ENCODE peak calls at places on chromosomes 7 and 10, in seven cellular contexts. One of them, this sample, is unnamed.
A peak's percentile ranks its signal among the peaks of the same experiment; 100 is the strongest.

GRCh38 chr10:72088879-72089585 is 681 bp upstream of the SPOCK2 start:
- DNase-seq in activated CD8-positive, alpha-beta memory T cell treated with anti-CD3 and anti-CD28 coated beads for 4 hours: no peak
- DNase-seq in iris pigment epithelial cell: no peak
- DNase-seq in activated CD4-positive, alpha-beta memory T cell treated with anti-CD3 and anti-CD28 coated beads for 36 hours: peak; percentile 76
- DNase-seq in stimulated activated CD8-positive, alpha-beta memory T cell treated with anti-CD3 and anti-CD28 coated beads, Interleukin-4, amount 100 ng/mL, for 4 hours: no peak
- DNase-seq in smooth muscle cell of the brain vasculature: no peak
- DNase-seq in caudate nucleus: no peak
- DNase-seq in this sample: no peak

GRCh38 chr7:95427914-95428516 is 6.8 kb downstream of the PON2 start:
- DNase-seq in activated CD4-positive, alpha-beta memory T cell treated with anti-CD3 and anti-CD28 coated beads for 36 hours: no peak
- DNase-seq in activated CD8-positive, alpha-beta memory T cell treated with anti-CD3 and anti-CD28 coated beads for 4 hours: no peak
- DNase-seq in iris pigment epithelial cell: no peak
- DNase-seq in smooth muscle cell of the brain vasculature: no peak
- DNase-seq in stimulated activated CD8-positive, alpha-beta memory T cell treated with anti-CD3 and anti-CD28 coated beads, Interleukin-4, amount 100 ng/mL, for 4 hours: no peak
- DNase-seq in caudate nucleus: no peak
- DNase-seq in this sample: no peak

GRCh38 chr10:11397566-11397965 is 213.9 kb downstream of the USP6NL start:
- DNase-seq in smooth muscle cell of the brain vasculature: no peak
- DNase-seq in activated CD8-positive, alpha-beta memory T cell treated with anti-CD3 and anti-CD28 coated beads for 4 hours: no peak
- DNase-seq in caudate nucleus: no peak
- DNase-seq in iris pigment epithelial cell: no peak
- DNase-seq in stimulated activated CD8-positive, alpha-beta memory T cell treated with anti-CD3 and anti-CD28 coated beads, Interleukin-4, amount 100 ng/mL, for 4 hours: no peak
- DNase-seq in activated CD4-positive, alpha-beta memory T cell treated with anti-CD3 and anti-CD28 coated beads for 36 hours: no peak
- DNase-seq in this sample: no peak

GRCh38 chr7:12553421-12553820 is 17.1 kb upstream of the SCIN start:
- DNase-seq in iris pigment epithelial cell: no peak
- DNase-seq in activated CD8-positive, alpha-beta memory T cell treated with anti-CD3 and anti-CD28 coated beads for 4 hours: no peak
- DNase-seq in caudate nucleus: no peak
- DNase-seq in activated CD4-positive, alpha-beta memory T cell treated with anti-CD3 and anti-CD28 coated beads for 36 hours: no peak
- DNase-seq in stimulated activated CD8-positive, alpha-beta memory T cell treated with anti-CD3 and anti-CD28 coated beads, Interleukin-4, amount 100 ng/mL, for 4 hours: no peak
- DNase-seq in smooth muscle cell of the brain vasculature: no peak
- DNase-seq in this sample: no peak

GRCh38 chr10:35600193-35600592 is 4.9 kb upstream of the GJD4 start:
- DNase-seq in smooth muscle cell of the brain vasculature: no peak
- DNase-seq in activated CD8-positive, alpha-beta memory T cell treated with anti-CD3 and anti-CD28 coated beads for 4 hours: no peak
- DNase-seq in activated CD4-positive, alpha-beta memory T cell treated with anti-CD3 and anti-CD28 coated beads for 36 hours: no peak
- DNase-seq in stimulated activated CD8-positive, alpha-beta memory T cell treated with anti-CD3 and anti-CD28 coated beads, Interleukin-4, amount 100 ng/mL, for 4 hours: no peak
- DNase-seq in iris pigment epithelial cell: no peak
- DNase-seq in caudate nucleus: no peak
- DNase-seq in this sample: no peak

GRCh38 chr10:48691812-48692528 is 7.3 kb downstream of the WDFY4 start:
- DNase-seq in smooth muscle cell of the brain vasculature: no peak
- DNase-seq in iris pigment epithelial cell: no peak
- DNase-seq in stimulated activated CD8-positive, alpha-beta memory T cell treated with anti-CD3 and anti-CD28 coated beads, Interleukin-4, amount 100 ng/mL, for 4 hours: no peak
- DNase-seq in caudate nucleus: no peak
- DNase-seq in activated CD8-positive, alpha-beta memory T cell treated with anti-CD3 and anti-CD28 coated beads for 4 hours: no peak
- DNase-seq in activated CD4-positive, alpha-beta memory T cell treated with anti-CD3 and anti-CD28 coated beads for 36 hours: no peak
- DNase-seq in this sample: no peak

GRCh38 chr10:61565819-61566560 is 96.7 kb upstream of the CABCOCO1 start:
- DNase-seq in caudate nucleus: no peak
- DNase-seq in smooth muscle cell of the brain vasculature: no peak
- DNase-seq in stimulated activated CD8-positive, alpha-beta memory T cell treated with anti-CD3 and anti-CD28 coated beads, Interleukin-4, amount 100 ng/mL, for 4 hours: no peak
- DNase-seq in activated CD4-positive, alpha-beta memory T cell treated with anti-CD3 and anti-CD28 coated beads for 36 hours: no peak
- DNase-seq in iris pigment epithelial cell: no peak
- DNase-seq in activated CD8-positive, alpha-beta memory T cell treated with anti-CD3 and anti-CD28 coated beads for 4 hours: no peak
- DNase-seq in this sample: no peak

GRCh38 chr7:130741336-130741995 is 7.5 kb upstream of the KLF14 start:
- DNase-seq in stimulated activated CD8-positive, alpha-beta memory T cell treated with anti-CD3 and anti-CD28 coated beads, Interleukin-4, amount 100 ng/mL, for 4 hours: no peak
- DNase-seq in iris pigment epithelial cell: no peak
- DNase-seq in activated CD4-positive, alpha-beta memory T cell treated with anti-CD3 and anti-CD28 coated beads for 36 hours: no peak
- DNase-seq in activated CD8-positive, alpha-beta memory T cell treated with anti-CD3 and anti-CD28 coated beads for 4 hours: no peak
- DNase-seq in caudate nucleus: no peak
- DNase-seq in smooth muscle cell of the brain vasculature: no peak
- DNase-seq in this sample: no peak

GRCh38 chr7:33393770-33394169 is 264.4 kb downstream of the BBS9 start:
- DNase-seq in caudate nucleus: no peak
- DNase-seq in iris pigment epithelial cell: no peak
- DNase-seq in smooth muscle cell of the brain vasculature: no peak
- DNase-seq in stimulated activated CD8-positive, alpha-beta memory T cell treated with anti-CD3 and anti-CD28 coated beads, Interleukin-4, amount 100 ng/mL, for 4 hours: no peak
- DNase-seq in activated CD4-positive, alpha-beta memory T cell treated with anti-CD3 and anti-CD28 coated beads for 36 hours: no peak
- DNase-seq in activated CD8-positive, alpha-beta memory T cell treated with anti-CD3 and anti-CD28 coated beads for 4 hours: no peak
- DNase-seq in this sample: no peak

GRCh38 chr7:102064361-102065025 is 222.2 kb upstream of the SH2B2 start:
- DNase-seq in activated CD8-positive, alpha-beta memory T cell treated with anti-CD3 and anti-CD28 coated beads for 4 hours: no peak
- DNase-seq in smooth muscle cell of the brain vasculature: no peak
- DNase-seq in stimulated activated CD8-positive, alpha-beta memory T cell treated with anti-CD3 and anti-CD28 coated beads, Interleukin-4, amount 100 ng/mL, for 4 hours: no peak
- DNase-seq in activated CD4-positive, alpha-beta memory T cell treated with anti-CD3 and anti-CD28 coated beads for 36 hours: no peak
- DNase-seq in iris pigment epithelial cell: peak; percentile 42
- DNase-seq in caudate nucleus: no peak
- DNase-seq in this sample: no peak

GRCh38 chr10:102669206-102670064 is 25.2 kb downstream of the TRIM8 start:
- DNase-seq in iris pigment epithelial cell: peak; percentile 39
- DNase-seq in smooth muscle cell of the brain vasculature: no peak
- DNase-seq in caudate nucleus: no peak
- DNase-seq in stimulated activated CD8-positive, alpha-beta memory T cell treated with anti-CD3 and anti-CD28 coated beads, Interleukin-4, amount 100 ng/mL, for 4 hours: no peak
- DNase-seq in activated CD4-positive, alpha-beta memory T cell treated with anti-CD3 and anti-CD28 coated beads for 36 hours: no peak
- DNase-seq in activated CD8-positive, alpha-beta memory T cell treated with anti-CD3 and anti-CD28 coated beads for 4 hours: no peak
- DNase-seq in this sample: no peak

GRCh38 chr10:44935201-44935960 is 24.2 kb upstream of the RASSF4 start:
- DNase-seq in activated CD4-positive, alpha-beta memory T cell treated with anti-CD3 and anti-CD28 coated beads for 36 hours: no peak
- DNase-seq in caudate nucleus: peak; percentile 22
- DNase-seq in activated CD8-positive, alpha-beta memory T cell treated with anti-CD3 and anti-CD28 coated beads for 4 hours: no peak
- DNase-seq in stimulated activated CD8-positive, alpha-beta memory T cell treated with anti-CD3 and anti-CD28 coated beads, Interleukin-4, amount 100 ng/mL, for 4 hours: no peak
- DNase-seq in smooth muscle cell of the brain vasculature: peak; percentile 29
- DNase-seq in iris pigment epithelial cell: peak; percentile 74
- DNase-seq in this sample: no peak

GRCh38 chr10:69449841-69450240 is 1.4 kb upstream of the TSPAN15 start:
- DNase-seq in activated CD4-positive, alpha-beta memory T cell treated with anti-CD3 and anti-CD28 coated beads for 36 hours: peak; percentile 59
- DNase-seq in smooth muscle cell of the brain vasculature: no peak
- DNase-seq in stimulated activated CD8-positive, alpha-beta memory T cell treated with anti-CD3 and anti-CD28 coated beads, Interleukin-4, amount 100 ng/mL, for 4 hours: peak; percentile 6
- DNase-seq in activated CD8-positive, alpha-beta memory T cell treated with anti-CD3 and anti-CD28 coated beads for 4 hours: no peak
- DNase-seq in iris pigment epithelial cell: peak; percentile 55
- DNase-seq in caudate nucleus: no peak
- DNase-seq in this sample: no peak

GRCh38 chr7:138243430-138243829 is 167.2 kb downstream of the AKR1D1 start:
- DNase-seq in activated CD4-positive, alpha-beta memory T cell treated with anti-CD3 and anti-CD28 coated beads for 36 hours: no peak
- DNase-seq in iris pigment epithelial cell: peak; percentile 34
- DNase-seq in activated CD8-positive, alpha-beta memory T cell treated with anti-CD3 and anti-CD28 coated beads for 4 hours: no peak
- DNase-seq in stimulated activated CD8-positive, alpha-beta memory T cell treated with anti-CD3 and anti-CD28 coated beads, Interleukin-4, amount 100 ng/mL, for 4 hours: no peak
- DNase-seq in smooth muscle cell of the brain vasculature: no peak
- DNase-seq in caudate nucleus: no peak
- DNase-seq in this sample: no peak

GRCh38 chr7:107179326-107180163 is 10.7 kb downstream of the HBP1 start:
- DNase-seq in activated CD4-positive, alpha-beta memory T cell treated with anti-CD3 and anti-CD28 coated beads for 36 hours: no peak
- DNase-seq in smooth muscle cell of the brain vasculature: no peak
- DNase-seq in stimulated activated CD8-positive, alpha-beta memory T cell treated with anti-CD3 and anti-CD28 coated beads, Interleukin-4, amount 100 ng/mL, for 4 hours: no peak
- DNase-seq in iris pigment epithelial cell: peak; percentile 74
- DNase-seq in activated CD8-positive, alpha-beta memory T cell treated with anti-CD3 and anti-CD28 coated beads for 4 hours: no peak
- DNase-seq in caudate nucleus: no peak
- DNase-seq in this sample: no peak

GRCh38 chr7:22724861-22725260 is 2.1 kb upstream of the IL6 start:
- DNase-seq in smooth muscle cell of the brain vasculature: no peak
- DNase-seq in activated CD4-positive, alpha-beta memory T cell treated with anti-CD3 and anti-CD28 coated beads for 36 hours: no peak
- DNase-seq in stimulated activated CD8-positive, alpha-beta memory T cell treated with anti-CD3 and anti-CD28 coated beads, Interleukin-4, amount 100 ng/mL, for 4 hours: no peak
- DNase-seq in iris pigment epithelial cell: no peak
- DNase-seq in activated CD8-positive, alpha-beta memory T cell treated with anti-CD3 and anti-CD28 coated beads for 4 hours: no peak
- DNase-seq in caudate nucleus: no peak
- DNase-seq in this sample: no peak

GRCh38 chr7:129843982-129844840 is 108.5 kb downstream of the UBE2H start:
- DNase-seq in stimulated activated CD8-positive, alpha-beta memory T cell treated with anti-CD3 and anti-CD28 coated beads, Interleukin-4, amount 100 ng/mL, for 4 hours: no peak
- DNase-seq in smooth muscle cell of the brain vasculature: no peak
- DNase-seq in activated CD4-positive, alpha-beta memory T cell treated with anti-CD3 and anti-CD28 coated beads for 36 hours: peak; percentile 57
- DNase-seq in activated CD8-positive, alpha-beta memory T cell treated with anti-CD3 and anti-CD28 coated beads for 4 hours: no peak
- DNase-seq in iris pigment epithelial cell: no peak
- DNase-seq in caudate nucleus: no peak
- DNase-seq in this sample: no peak

GRCh38 chr7:122543891-122544290 is 155.0 kb downstream of the RNF133 start:
- DNase-seq in stimulated activated CD8-positive, alpha-beta memory T cell treated with anti-CD3 and anti-CD28 coated beads, Interleukin-4, amount 100 ng/mL, for 4 hours: no peak
- DNase-seq in activated CD4-positive, alpha-beta memory T cell treated with anti-CD3 and anti-CD28 coated beads for 36 hours: no peak
- DNase-seq in caudate nucleus: no peak
- DNase-seq in smooth muscle cell of the brain vasculature: no peak
- DNase-seq in iris pigment epithelial cell: peak; percentile 9
- DNase-seq in activated CD8-positive, alpha-beta memory T cell treated with anti-CD3 and anti-CD28 coated beads for 4 hours: no peak
- DNase-seq in this sample: no peak

GRCh38 chr10:15369642-15370211 is 1.4 kb downstream of the FAM171A1 start:
- DNase-seq in caudate nucleus: peak; percentile 41
- DNase-seq in iris pigment epithelial cell: peak; percentile 10
- DNase-seq in stimulated activated CD8-positive, alpha-beta memory T cell treated with anti-CD3 and anti-CD28 coated beads, Interleukin-4, amount 100 ng/mL, for 4 hours: no peak
- DNase-seq in smooth muscle cell of the brain vasculature: no peak
- DNase-seq in activated CD4-positive, alpha-beta memory T cell treated with anti-CD3 and anti-CD28 coated beads for 36 hours: no peak
- DNase-seq in activated CD8-positive, alpha-beta memory T cell treated with anti-CD3 and anti-CD28 coated beads for 4 hours: no peak
- DNase-seq in this sample: no peak

GRCh38 chr10:11014671-11015141 is 3.0 kb upstream of the CELF2 start:
- DNase-seq in stimulated activated CD8-positive, alpha-beta memory T cell treated with anti-CD3 and anti-CD28 coated beads, Interleukin-4, amount 100 ng/mL, for 4 hours: no peak
- DNase-seq in iris pigment epithelial cell: no peak
- DNase-seq in activated CD4-positive, alpha-beta memory T cell treated with anti-CD3 and anti-CD28 coated beads for 36 hours: no peak
- DNase-seq in activated CD8-positive, alpha-beta memory T cell treated with anti-CD3 and anti-CD28 coated beads for 4 hours: no peak
- DNase-seq in caudate nucleus: no peak
- DNase-seq in smooth muscle cell of the brain vasculature: no peak
- DNase-seq in this sample: no peak

GRCh38 chr10:13238271-13239077 is 4.3 kb upstream of the UCMA start:
- DNase-seq in caudate nucleus: no peak
- DNase-seq in activated CD4-positive, alpha-beta memory T cell treated with anti-CD3 and anti-CD28 coated beads for 36 hours: no peak
- DNase-seq in activated CD8-positive, alpha-beta memory T cell treated with anti-CD3 and anti-CD28 coated beads for 4 hours: no peak
- DNase-seq in smooth muscle cell of the brain vasculature: no peak
- DNase-seq in iris pigment epithelial cell: no peak
- DNase-seq in stimulated activated CD8-positive, alpha-beta memory T cell treated with anti-CD3 and anti-CD28 coated beads, Interleukin-4, amount 100 ng/mL, for 4 hours: no peak
- DNase-seq in this sample: no peak

GRCh38 chr7:101941481-101942383 is 124.3 kb downstream of the CUX1 start:
- DNase-seq in stimulated activated CD8-positive, alpha-beta memory T cell treated with anti-CD3 and anti-CD28 coated beads, Interleukin-4, amount 100 ng/mL, for 4 hours: no peak
- DNase-seq in iris pigment epithelial cell: peak; percentile 75
- DNase-seq in activated CD4-positive, alpha-beta memory T cell treated with anti-CD3 and anti-CD28 coated beads for 36 hours: no peak
- DNase-seq in caudate nucleus: no peak
- DNase-seq in activated CD8-positive, alpha-beta memory T cell treated with anti-CD3 and anti-CD28 coated beads for 4 hours: no peak
- DNase-seq in smooth muscle cell of the brain vasculature: peak; percentile 21
- DNase-seq in this sample: no peak